ENCODE peak calls at places on chromosomes 7 and 10, in four cellular contexts. Z, E, T and X are unnamed samples.

GRCh38 chr10:31578951-31579350 is 259.9 kb downstream of the ZEB1 start:
- DNase-seq in Z (no peak), E (no peak), T (no peak), X (no peak)

GRCh38 chr7:128884561-128885369 is 22.1 kb downstream of the ATP6V1F start:
- DNase-seq in Z (no peak), E (no peak), T (no peak), X (no peak)

GRCh38 chr7:5678295-5679046 is 103.0 kb downstream of the RNF216 start:
- DNase-seq in Z (no peak), E (no peak), T (no peak), X (no peak)

GRCh38 chr7:133662830-133663229 is 410.0 kb downstream of the EXOC4 start:
- DNase-seq in Z (no peak), E (no peak), T (no peak), X (no peak)

GRCh38 chr7:111175908-111176307 is 85.0 kb downstream of the LRRN3 start:
- DNase-seq in Z (no peak), E (no peak), T (no peak), X (no peak)

GRCh38 chr7:130296221-130296951 is 3.4 kb downstream of the CPA4 start:
- DNase-seq in Z (no peak), E (no peak), T (no peak), X (no peak)

GRCh38 chr10:117188399-117188798 is 8.9 kb upstream of the KCNK18 start:
- DNase-seq in Z (no peak), E (no peak), T (no peak), X (no peak)

GRCh38 chr7:28958946-28959417 is 852 bp upstream of the TRIL start:
- DNase-seq in Z (no peak), E (no peak), T (no peak), X (no peak)

GRCh38 chr10:129760003-129760315 is 204.1 kb downstream of the EBF3 start:
- DNase-seq in Z (no peak), E (no peak), T (no peak), X (no peak)

GRCh38 chr7:140595468-140596147 is 45.0 kb downstream of the DENND2A start:
- DNase-seq in Z (no peak), E (no peak), T (no peak), X (no peak)

GRCh38 chr10:72087392-72087968 is 871 bp downstream of the SPOCK2 start:
- DNase-seq in Z (no peak), E (no peak), T (peak), X (peak)

GRCh38 chr7:128425851-128426250 is 16.1 kb upstream of the IMPDH1 start:
- DNase-seq in Z (peak), E (no peak), T (peak), X (peak)

GRCh38 chr10:85925201-85925750 is 441.3 kb downstream of the GRID1 start:
- DNase-seq in Z (no peak), E (no peak), T (no peak), X (no peak)

GRCh38 chr7:12111461-12112405 is 99.4 kb upstream of the TMEM106B start:
- DNase-seq in Z (peak), E (no peak), T (peak), X (peak)

GRCh38 chr10:57336339-57336738 is 931.4 kb downstream of the IPMK start:
- DNase-seq in Z (no peak), E (no peak), T (no peak), X (no peak)

GRCh38 chr10:43997330-43997729 is 348.6 kb upstream of the ZNF32 start:
- DNase-seq in Z (no peak), E (no peak), T (no peak), X (no peak)

GRCh38 chr10:115093286-115093775 is at the start of gene ATRNL1:
- DNase-seq in Z (no peak), E (no peak), T (peak), X (peak)

GRCh38 chr10:102410427-102411073 is 8.0 kb downstream of the PSD start:
- DNase-seq in Z (no peak), E (no peak), T (peak), X (peak)